ENCODE peak calls at places on chromosomes 5 and 9, in seven cellular contexts. A, D, X, L, P, C and W are unnamed samples.

GRCh38 chr9:2657427-2657826 is 35.8 kb downstream of the VLDLR start:
- DNase-seq in A (no peak), X (no peak), D (no peak), L (no peak), P (peak), C (no peak), W (peak)

GRCh38 chr9:36135791-36136276 is 699 bp upstream of the GLIPR2 start:
- DNase-seq in D (no peak), A (no peak), C (no peak), L (no peak), P (no peak), X (no peak), W (no peak)

GRCh38 chr5:150567031-150567680 is 59.2 kb downstream of the NDST1 start:
- DNase-seq in L (no peak), X (no peak), D (no peak), P (no peak), C (no peak), A (no peak), W (no peak)

GRCh38 chr5:32760091-32760509 is 49.0 kb downstream of the NPR3 start:
- DNase-seq in C (no peak), X (no peak), L (no peak), A (no peak), P (no peak), D (no peak), W (no peak)

GRCh38 chr9:108259917-108260675 is 595.7 kb downstream of the ACTL7B start:
- DNase-seq in L (no peak), X (no peak), A (no peak), C (no peak), D (no peak), P (no peak), W (no peak)

GRCh38 chr9:12813960-12814876 is 39.4 kb downstream of the LURAP1L start:
- DNase-seq in P (no peak), A (peak), C (peak), X (no peak), L (no peak), D (no peak), W (no peak)

GRCh38 chr5:149227168-149227826 is 44.4 kb upstream of the AFAP1L1 start:
- DNase-seq in C (no peak), X (no peak), D (no peak), L (no peak), P (no peak), A (no peak), W (no peak)

GRCh38 chr5:156409834-156410233 is 82.9 kb downstream of the SGCD start:
- DNase-seq in P (no peak), D (no peak), X (no peak), L (no peak), A (no peak), C (no peak), W (no peak)

GRCh38 chr9:117218951-117219350 is 195.9 kb downstream of the ASTN2 start:
- DNase-seq in A (no peak), P (no peak), X (no peak), L (no peak), D (no peak), C (no peak), W (no peak)

GRCh38 chr9:12464910-12465512 is 228.2 kb upstream of the TYRP1 start:
- DNase-seq in D (no peak), C (peak), P (no peak), A (peak), X (no peak), L (no peak), W (no peak)

GRCh38 chr5:172952034-172952511 is 7.2 kb upstream of the RPL26L1 start:
- DNase-seq in P (no peak), A (no peak), D (no peak), L (no peak), C (no peak), X (no peak), W (no peak)

GRCh38 chr5:42813533-42813932 is 1.8 kb upstream of the SELENOP start:
- DNase-seq in X (no peak), C (no peak), L (no peak), P (no peak), A (no peak), D (no peak), W (no peak)

GRCh38 chr5:58056546-58056945 is 403.3 kb downstream of the PLK2 start:
- DNase-seq in X (no peak), P (no peak), C (no peak), A (no peak), D (no peak), L (no peak), W (no peak)

GRCh38 chr5:149154629-149155028 is 13.3 kb downstream of the ABLIM3 start:
- DNase-seq in D (no peak), L (no peak), A (no peak), C (no peak), P (no peak), X (no peak), W (no peak)

GRCh38 chr5:35954175-35954574 is 15.8 kb upstream of the CAPSL start:
- DNase-seq in P (no peak), X (no peak), D (no peak), L (no peak), A (no peak), C (no peak), W (no peak)

GRCh38 chr9:82513242-82513750 is 524.7 kb downstream of the SPATA31D1 start:
- DNase-seq in X (no peak), C (no peak), P (no peak), L (no peak), D (no peak), A (no peak), W (no peak)

GRCh38 chr9:78312125-78312524 is 15.2 kb downstream of the PSAT1 start:
- DNase-seq in L (no peak), X (no peak), C (no peak), P (no peak), A (no peak), D (no peak), W (no peak)

GRCh38 chr5:31811210-31811609 is 172.3 kb downstream of the PDZD2 start:
- DNase-seq in A (no peak), P (no peak), D (no peak), X (no peak), L (no peak), C (no peak), W (no peak)

GRCh38 chr5:112703866-112704820 is 33.5 kb upstream of the APC start:
- DNase-seq in D (peak), A (no peak), C (no peak), L (no peak), P (no peak), X (no peak), W (no peak)

GRCh38 chr9:91948061-91948422 is 2.0 kb downstream of the ROR2 start:
- DNase-seq in A (no peak), X (no peak), P (no peak), L (no peak), D (no peak), C (no peak), W (no peak)

GRCh38 chr5:144549580-144549979 is 378.9 kb downstream of the KCTD16 start:
- DNase-seq in D (no peak), C (no peak), A (peak), P (no peak), X (no peak), L (no peak), W (no peak)

GRCh38 chr9:123368481-123369153 is 12.6 kb downstream of the CRB2 start:
- DNase-seq in P (no peak), X (no peak), A (no peak), L (no peak), C (no peak), D (no peak), W (no peak)

GRCh38 chr9:4714266-4715016 is 26.6 kb downstream of the AK3 start:
- DNase-seq in L (no peak), C (no peak), P (no peak), X (no peak), A (no peak), D (no peak), W (no peak)

GRCh38 chr5:169071-169727 is 22.1 kb upstream of the LRRC14B start:
- DNase-seq in X (no peak), C (no peak), L (no peak), A (no peak), D (peak), P (no peak), W (no peak)

GRCh38 chr5:79858097-79858723 is 132.9 kb downstream of the MTX3 start:
- DNase-seq in P (peak), C (peak), X (peak), L (peak), D (peak), A (peak), W (peak)

GRCh38 chr5:143341807-143342570 is 61.5 kb downstream of the NR3C1 start:
- DNase-seq in P (no peak), D (no peak), X (no peak), L (no peak), C (no peak), A (no peak), W (no peak)

GRCh38 chr9:108704156-108704852 is 151.5 kb downstream of the ACTL7B start:
- DNase-seq in L (no peak), D (no peak), C (no peak), P (no peak), X (no peak), A (no peak), W (no peak)